ENCODE peak calls at places on chromosomes 2 and 18, in six cellular contexts. M, Y, V, N, Z and L are unnamed samples.

GRCh38 chr2:122101319-122101718 is 345.9 kb downstream of the TSN start:
- DNase-seq in M (no peak), Z (no peak), N (no peak), V (peak; percentile 17), Y (no peak), L (no peak)

GRCh38 chr2:105763076-105763475 is 18.4 kb downstream of the NCK2 start:
- DNase-seq in M (no peak), Z (no peak), Y (no peak), N (no peak), V (no peak), L (no peak)

GRCh38 chr2:12244070-12244469 is 472.7 kb upstream of the TRIB2 start:
- DNase-seq in V (no peak), Y (no peak), N (peak; percentile 55), M (no peak), Z (no peak), L (no peak)

GRCh38 chr2:164816046-164816445 is 25.6 kb downstream of the COBLL1 start:
- DNase-seq in M (no peak), N (peak; percentile 12), Y (no peak), Z (no peak), V (no peak), L (no peak)

GRCh38 chr18:36139251-36139650 is 9.6 kb downstream of the ELP2 start:
- DNase-seq in V (no peak), Y (no peak), Z (no peak), N (no peak), M (no peak), L (no peak)

GRCh38 chr2:239727776-239728600 is 297.2 kb downstream of the NDUFA10 start:
- DNase-seq in N (no peak), Z (no peak), M (no peak), V (peak; percentile 13), Y (peak; percentile 63), L (no peak)

GRCh38 chr2:239832101-239832994 is 192.8 kb downstream of the NDUFA10 start:
- DNase-seq in N (no peak), V (no peak), Z (no peak), M (peak; percentile 36), Y (peak; percentile 43), L (no peak)

GRCh38 chr2:232687382-232688160 is 9.6 kb upstream of the GIGYF2 start:
- DNase-seq in M (no peak), Y (no peak), V (no peak), N (no peak), Z (no peak), L (no peak)

GRCh38 chr2:157935378-157935726 is 59.2 kb upstream of the ACVR1 start:
- DNase-seq in Y (no peak), M (no peak), V (no peak), Z (no peak), N (no peak), L (no peak)

GRCh38 chr2:202542142-202542541 is 92.6 kb upstream of the FAM117B start:
- DNase-seq in Y (no peak), Z (no peak), M (no peak), N (no peak), V (no peak), L (no peak)

DNA sequence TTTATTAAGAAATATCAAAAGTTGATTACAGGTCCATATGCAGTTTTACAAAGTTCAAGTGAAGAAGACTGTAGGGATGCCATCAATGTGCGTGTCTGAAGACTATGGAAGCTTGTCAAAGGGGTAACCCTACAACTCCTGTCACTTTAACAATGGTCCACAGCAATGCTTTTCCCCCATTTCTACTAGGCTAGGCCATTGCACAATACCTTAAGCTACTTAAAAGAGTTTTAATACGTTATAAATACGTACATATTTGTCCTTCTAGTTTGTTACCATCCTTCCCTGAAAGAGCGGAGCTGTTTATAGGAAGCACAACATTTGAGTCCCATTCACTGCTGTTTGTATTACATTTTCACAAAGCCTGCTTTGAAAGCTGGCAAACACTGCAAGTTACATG is 26.7 kb downstream of the CNRIP1 start:
- DNase-seq in M (no peak), N (no peak), V (no peak), Y (no peak), Z (no peak), L (no peak)
- H3K4me3 ChIP-seq in M (no peak overlapping the region), N (no peak overlapping the region), V (no peak overlapping the region), Y (no peak overlapping the region), Z (no peak overlapping the region), L (no peak overlapping the region)

DNA sequence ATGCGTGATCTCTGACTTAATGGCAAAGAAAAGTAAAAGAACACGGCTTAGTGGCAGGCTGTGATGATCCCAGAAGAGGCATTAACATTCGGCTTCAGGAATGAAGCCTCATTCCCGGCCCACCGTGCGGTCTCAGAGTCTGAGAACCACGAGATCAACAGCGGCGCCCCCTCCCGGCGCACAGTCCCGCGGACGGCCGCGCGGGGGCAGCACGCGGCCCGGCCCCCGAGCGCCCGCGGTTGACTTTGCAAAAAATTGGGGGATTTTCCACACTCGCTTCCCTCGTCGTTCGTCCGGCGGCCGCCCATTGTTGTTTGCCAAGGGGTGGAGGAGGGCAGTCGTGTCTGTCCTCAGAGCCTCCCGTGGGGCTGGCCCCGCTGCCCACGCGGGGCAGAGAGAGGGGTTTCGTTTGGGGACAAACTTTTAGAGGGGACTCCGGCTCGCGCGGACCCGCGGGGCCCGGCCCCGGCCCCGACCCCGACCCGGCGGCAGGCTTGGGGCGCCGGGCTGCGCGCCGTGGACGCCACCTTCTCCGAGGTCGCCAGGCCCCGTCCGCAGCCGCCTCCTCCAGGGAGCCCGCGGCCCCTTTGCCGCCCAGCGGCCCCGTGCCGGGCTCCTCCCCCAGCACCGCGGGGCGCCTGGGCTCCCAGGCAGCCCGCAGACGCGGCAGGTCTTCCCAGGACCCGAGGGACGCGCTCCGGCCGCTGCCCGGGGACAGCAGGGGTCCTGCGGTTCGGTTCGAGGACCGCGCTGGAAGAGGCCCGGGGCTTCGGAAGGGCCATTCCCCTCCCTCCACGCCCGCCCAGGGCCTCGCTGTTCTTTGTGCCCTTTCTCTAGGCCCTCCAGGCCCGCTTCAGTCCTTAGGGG is 3.3 kb upstream of the HS6ST1 start:
- DNase-seq in V (peak; percentile 92), N (peak; percentile 69), M (peak; percentile 88), Y (peak; percentile 91), Z (peak; percentile 69), L (peak; percentile 31)
- H3K4me3 ChIP-seq in V (peak overlapping the region; percentile 62), N (no peak overlapping the region), M (peak overlapping the region; percentile 76), Y (peak overlapping the region; percentile 57), Z (peak overlapping the region; percentile 73), L (peak overlapping the region; percentile 41)

GRCh38 chr18:7272268-7273049 is 41.6 kb downstream of the LRRC30 start:
- DNase-seq in Y (peak; percentile 75), V (peak; percentile 16), N (peak; percentile 70), Z (peak; percentile 33), M (no peak), L (peak; percentile 31)
- H3K4me3 ChIP-seq in Y (peak overlapping the region; percentile 19), V (no peak overlapping the region), N (no peak overlapping the region), Z (no peak overlapping the region), M (no peak overlapping the region), L (no peak overlapping the region)

GRCh38 chr18:9918016-9918680 is 4.3 kb downstream of the VAPA start:
- DNase-seq in V (no peak), Z (peak; percentile 13), Y (no peak), N (peak; percentile 59), M (no peak), L (no peak)
- H3K4me3 ChIP-seq in V (peak overlapping the region; percentile 85), Z (no peak overlapping the region), Y (peak overlapping the region; percentile 7), N (no peak overlapping the region), M (no peak overlapping the region), L (no peak overlapping the region)

GRCh38 chr2:42607101-42607637 is 38.7 kb downstream of the MTA3 start:
- DNase-seq in Y (no peak), V (no peak), M (no peak), Z (no peak), N (no peak), L (no peak)
- H3K4me3 ChIP-seq in Y (no peak overlapping the region), V (no peak overlapping the region), M (no peak overlapping the region), Z (no peak overlapping the region), N (no peak overlapping the region), L (no peak overlapping the region)

GRCh38 chr18:80204142-80204541 is 43.2 kb downstream of the PARD6G start:
- DNase-seq in Y (no peak), N (no peak), M (no peak), V (no peak), Z (no peak), L (no peak)
- H3K4me3 ChIP-seq in Y (no peak overlapping the region), N (no peak overlapping the region), M (no peak overlapping the region), V (no peak overlapping the region), Z (no peak overlapping the region), L (no peak overlapping the region)

GRCh38 chr2:203894262-203894661 is 26.7 kb downstream of the CTLA4 start:
- DNase-seq in Z (no peak), Y (no peak), N (no peak), M (no peak), V (no peak), L (no peak)
- H3K4me3 ChIP-seq in Z (no peak overlapping the region), Y (no peak overlapping the region), N (no peak overlapping the region), M (no peak overlapping the region), V (no peak overlapping the region), L (no peak overlapping the region)

GRCh38 chr2:23904215-23904614 is 22.7 kb downstream of the ATAD2B start:
- DNase-seq in V (no peak), Y (no peak), N (no peak), Z (no peak), M (no peak), L (no peak)

GRCh38 chr2:23900133-23900926 is 26.6 kb downstream of the ATAD2B start:
- DNase-seq in Z (peak; percentile 31), N (peak; percentile 60), M (no peak), Y (no peak), V (no peak), L (no peak)

GRCh38 chr2:23901966-23902942 is 24.7 kb downstream of the ATAD2B start:
- DNase-seq in M (no peak), Z (no peak), N (peak; percentile 65), Y (no peak), V (no peak), L (no peak)

GRCh38 chr2:23903034-23903433 is 23.9 kb downstream of the ATAD2B start:
- DNase-seq in Z (no peak), Y (no peak), M (no peak), V (no peak), N (no peak), L (no peak)

GRCh38 chr2:23900927-23901322 is 26.0 kb downstream of the ATAD2B start:
- DNase-seq in Y (no peak), V (no peak), M (no peak), N (peak; percentile 89), Z (no peak), L (peak; percentile 56)
- H3K4me3 ChIP-seq in Y (no peak overlapping the region), V (no peak overlapping the region), M (no peak overlapping the region), N (peak overlapping the region; percentile 4), Z (peak overlapping the region; percentile 27), L (no peak overlapping the region)